ENCODE peak calls at places on chromosomes 1 and 21, in eight cellular contexts. One of them, this sample, is unnamed. For H3K9me3, the result is how much of the 10 kb centered on the place peaks cover.

GRCh38 chr1:81689531-81689941 is 111.2 kb upstream of the ADGRL2 start:
- DNase-seq in cardiac muscle cell: no peak
- DNase-seq in MM.1S: no peak
- DNase-seq in psoas muscle: no peak
- DNase-seq in tibial artery: no peak
- DNase-seq in A549: no peak
- DNase-seq in adrenal gland: no peak
- DNase-seq in PC-3: peak
- DNase-seq in this sample: no peak

GRCh38 chr1:172627702-172628101 is 31.2 kb upstream of the FASLG start:
- DNase-seq in cardiac muscle cell: no peak
- DNase-seq in MM.1S: no peak
- DNase-seq in psoas muscle: no peak
- DNase-seq in tibial artery: no peak
- DNase-seq in A549: no peak
- DNase-seq in adrenal gland: no peak
- DNase-seq in PC-3: no peak
- DNase-seq in this sample: no peak

GRCh38 chr1:31425301-31426081 is 12.5 kb downstream of the SERINC2 start:
- DNase-seq in cardiac muscle cell: no peak
- DNase-seq in MM.1S: no peak
- DNase-seq in psoas muscle: no peak
- DNase-seq in tibial artery: no peak
- DNase-seq in A549: no peak
- DNase-seq in adrenal gland: no peak
- DNase-seq in PC-3: no peak
- DNase-seq in this sample: no peak

GRCh38 chr1:45621895-45622266 is 2.0 kb downstream of the CCDC17 start:
- DNase-seq in cardiac muscle cell: no peak
- DNase-seq in MM.1S: no peak
- DNase-seq in psoas muscle: no peak
- DNase-seq in tibial artery: no peak
- DNase-seq in A549: no peak
- DNase-seq in adrenal gland: no peak
- DNase-seq in PC-3: no peak
- DNase-seq in this sample: no peak

GRCh38 chr1:180343931-180344406 is 113.9 kb downstream of the LHX4 start:
- DNase-seq in cardiac muscle cell: peak
- DNase-seq in MM.1S: peak
- DNase-seq in psoas muscle: peak
- DNase-seq in tibial artery: no peak
- DNase-seq in A549: no peak
- DNase-seq in adrenal gland: peak
- DNase-seq in PC-3: no peak
- DNase-seq in this sample: no peak

GRCh38 chr1:161185282-161185682 is 8.0 kb upstream of the B4GALT3 start:
- DNase-seq in cardiac muscle cell: no peak
- DNase-seq in MM.1S: peak
- DNase-seq in psoas muscle: peak
- DNase-seq in tibial artery: peak
- DNase-seq in A549: no peak
- DNase-seq in adrenal gland: peak
- DNase-seq in PC-3: no peak
- DNase-seq in this sample: no peak

GRCh38 chr1:61352845-61353435 is 270.6 kb downstream of the NFIA start:
- DNase-seq in cardiac muscle cell: no peak
- DNase-seq in MM.1S: no peak
- DNase-seq in psoas muscle: no peak
- DNase-seq in tibial artery: no peak
- DNase-seq in A549: no peak
- DNase-seq in adrenal gland: no peak
- DNase-seq in PC-3: no peak
- DNase-seq in this sample: no peak

GRCh38 chr1:167486090-167486824 is 32.1 kb downstream of the CD247 start:
- DNase-seq in cardiac muscle cell: no peak
- DNase-seq in MM.1S: no peak
- DNase-seq in psoas muscle: no peak
- DNase-seq in tibial artery: no peak
- DNase-seq in A549: no peak
- DNase-seq in adrenal gland: no peak
- DNase-seq in PC-3: no peak
- DNase-seq in this sample: no peak

GRCh38 chr1:81349194-81349965 is 451.4 kb upstream of the ADGRL2 start:
- DNase-seq in cardiac muscle cell: no peak
- DNase-seq in MM.1S: no peak
- DNase-seq in psoas muscle: no peak
- DNase-seq in tibial artery: no peak
- DNase-seq in A549: no peak
- DNase-seq in adrenal gland: no peak
- DNase-seq in PC-3: no peak
- DNase-seq in this sample: no peak

GRCh38 chr1:156675271-156675708 is 1.9 kb downstream of the NES start:
- DNase-seq in cardiac muscle cell: no peak
- DNase-seq in MM.1S: no peak
- DNase-seq in psoas muscle: peak
- DNase-seq in tibial artery: no peak
- DNase-seq in A549: no peak
- DNase-seq in adrenal gland: no peak
- DNase-seq in PC-3: no peak
- DNase-seq in this sample: no peak

GRCh38 chr1:178938959-178939317 is 68.1 kb upstream of the ANGPTL1 start:
- DNase-seq in cardiac muscle cell: no peak
- DNase-seq in MM.1S: no peak
- DNase-seq in psoas muscle: peak
- DNase-seq in tibial artery: peak
- DNase-seq in A549: no peak
- DNase-seq in adrenal gland: peak
- DNase-seq in PC-3: no peak
- DNase-seq in this sample: peak

GRCh38 chr1:37776946-37777516 is 12.1 kb upstream of the EPHA10 start:
- DNase-seq in cardiac muscle cell: no peak
- DNase-seq in MM.1S: no peak
- DNase-seq in psoas muscle: no peak
- DNase-seq in tibial artery: no peak
- DNase-seq in A549: no peak
- DNase-seq in adrenal gland: no peak
- DNase-seq in PC-3: no peak
- DNase-seq in this sample: no peak

GRCh38 chr1:41359211-41360073 is 1.8 kb upstream of the FOXO6 start:
- DNase-seq in cardiac muscle cell: no peak
- DNase-seq in MM.1S: no peak
- DNase-seq in psoas muscle: peak
- DNase-seq in tibial artery: peak
- DNase-seq in A549: no peak
- DNase-seq in adrenal gland: peak
- DNase-seq in PC-3: no peak
- DNase-seq in this sample: no peak

GRCh38 chr1:184559117-184559713 is 172.4 kb downstream of the C1orf21 start:
- DNase-seq in cardiac muscle cell: no peak
- DNase-seq in MM.1S: no peak
- DNase-seq in psoas muscle: no peak
- DNase-seq in tibial artery: no peak
- DNase-seq in A549: no peak
- DNase-seq in adrenal gland: no peak
- DNase-seq in PC-3: no peak
- DNase-seq in this sample: no peak

GRCh38 chr1:163875927-163876320 is 554.2 kb downstream of the NUF2 start:
- DNase-seq in cardiac muscle cell: no peak
- DNase-seq in MM.1S: no peak
- DNase-seq in psoas muscle: no peak
- DNase-seq in tibial artery: no peak
- DNase-seq in A549: no peak
- DNase-seq in adrenal gland: no peak
- DNase-seq in PC-3: no peak
- DNase-seq in this sample: no peak

GRCh38 chr1:244424649-244425334 is 26.9 kb downstream of the ADSS2 start:
- DNase-seq in cardiac muscle cell: no peak
- DNase-seq in MM.1S: no peak
- DNase-seq in psoas muscle: no peak
- DNase-seq in tibial artery: no peak
- DNase-seq in A549: no peak
- DNase-seq in adrenal gland: no peak
- DNase-seq in PC-3: no peak
- DNase-seq in this sample: no peak

GRCh38 chr1:21490774-21491482 is 18.3 kb upstream of the ALPL start:
- DNase-seq in cardiac muscle cell: no peak
- DNase-seq in MM.1S: peak
- DNase-seq in psoas muscle: no peak
- DNase-seq in tibial artery: no peak
- DNase-seq in A549: peak
- DNase-seq in adrenal gland: peak
- DNase-seq in PC-3: peak
- DNase-seq in this sample: no peak

GRCh38 chr1:220791287-220791686 is 4.6 kb downstream of the MTARC1 start:
- DNase-seq in cardiac muscle cell: no peak
- DNase-seq in MM.1S: no peak
- DNase-seq in psoas muscle: no peak
- DNase-seq in tibial artery: no peak
- DNase-seq in A549: no peak
- DNase-seq in adrenal gland: peak
- DNase-seq in PC-3: no peak
- DNase-seq in this sample: no peak

GRCh38 chr1:45543599-45544417 is 6.8 kb upstream of the AKR1A1 start:
- DNase-seq in cardiac muscle cell: peak
- DNase-seq in MM.1S: peak
- DNase-seq in psoas muscle: peak
- DNase-seq in tibial artery: peak
- DNase-seq in A549: no peak
- DNase-seq in adrenal gland: peak
- DNase-seq in PC-3: no peak
- DNase-seq in this sample: no peak

GRCh38 chr1:67019600-67020136 is 34.3 kb downstream of the SLC35D1 start:
- DNase-seq in cardiac muscle cell: peak
- DNase-seq in MM.1S: no peak
- DNase-seq in psoas muscle: no peak
- DNase-seq in tibial artery: no peak
- DNase-seq in A549: no peak
- DNase-seq in adrenal gland: no peak
- DNase-seq in PC-3: no peak
- DNase-seq in this sample: no peak

GRCh38 chr1:208113036-208113435 is 131.1 kb downstream of the PLXNA2 start:
- DNase-seq in cardiac muscle cell: no peak
- DNase-seq in MM.1S: no peak
- DNase-seq in psoas muscle: no peak
- DNase-seq in tibial artery: no peak
- DNase-seq in A549: no peak
- DNase-seq in adrenal gland: no peak
- DNase-seq in PC-3: no peak
- DNase-seq in this sample: no peak

GRCh38 chr1:152153996-152154395 is 5.0 kb downstream of the RPTN start:
- DNase-seq in cardiac muscle cell: no peak
- DNase-seq in MM.1S: no peak
- DNase-seq in psoas muscle: no peak
- DNase-seq in tibial artery: no peak
- DNase-seq in A549: no peak
- DNase-seq in adrenal gland: no peak
- DNase-seq in PC-3: no peak
- DNase-seq in this sample: no peak

GRCh38 chr1:152164542-152165136 is 5.6 kb upstream of the RPTN start:
- DNase-seq in cardiac muscle cell: no peak
- DNase-seq in MM.1S: no peak
- DNase-seq in psoas muscle: no peak
- DNase-seq in tibial artery: no peak
- DNase-seq in A549: no peak
- DNase-seq in adrenal gland: no peak
- DNase-seq in PC-3: peak
- DNase-seq in this sample: no peak

GRCh38 chr1:152162826-152163463 is 3.9 kb upstream of the RPTN start:
- DNase-seq in cardiac muscle cell: no peak
- DNase-seq in MM.1S: no peak
- DNase-seq in psoas muscle: no peak
- DNase-seq in tibial artery: no peak
- DNase-seq in A549: peak
- DNase-seq in adrenal gland: no peak
- DNase-seq in PC-3: peak
- DNase-seq in this sample: no peak

GRCh38 chr1:152160553-152160952 is 1.5 kb upstream of the RPTN start:
- DNase-seq in cardiac muscle cell: no peak
- DNase-seq in MM.1S: no peak
- DNase-seq in psoas muscle: no peak
- DNase-seq in tibial artery: no peak
- DNase-seq in A549: no peak
- DNase-seq in adrenal gland: no peak
- DNase-seq in PC-3: no peak
- DNase-seq in this sample: no peak

GRCh38 chr1:152159144-152159543 is at the start of gene RPTN:
- DNase-seq in cardiac muscle cell: no peak
- DNase-seq in MM.1S: no peak
- DNase-seq in psoas muscle: no peak
- DNase-seq in tibial artery: no peak
- DNase-seq in A549: no peak
- DNase-seq in adrenal gland: no peak
- DNase-seq in PC-3: peak
- DNase-seq in this sample: no peak
- H3K9me3 ChIP-seq in cardiac muscle cell: under half
- H3K9me3 ChIP-seq in MM.1S: under half
- H3K9me3 ChIP-seq in psoas muscle: under half
- H3K9me3 ChIP-seq in tibial artery: under half
- H3K9me3 ChIP-seq in A549: under half
- H3K9me3 ChIP-seq in adrenal gland: under half
- H3K9me3 ChIP-seq in PC-3: under half
- H3K9me3 ChIP-seq in this sample: under half

GRCh38 chr1:154911691-154912550 is 24.6 kb downstream of the PMVK start:
- DNase-seq in cardiac muscle cell: no peak
- DNase-seq in MM.1S: no peak
- DNase-seq in psoas muscle: no peak
- DNase-seq in tibial artery: no peak
- DNase-seq in A549: no peak
- DNase-seq in adrenal gland: no peak
- DNase-seq in PC-3: no peak
- DNase-seq in this sample: no peak
- H3K9me3 ChIP-seq in cardiac muscle cell: under half
- H3K9me3 ChIP-seq in MM.1S: under half
- H3K9me3 ChIP-seq in psoas muscle: under half
- H3K9me3 ChIP-seq in tibial artery: under half
- H3K9me3 ChIP-seq in A549: under half
- H3K9me3 ChIP-seq in adrenal gland: under half
- H3K9me3 ChIP-seq in PC-3: under half
- H3K9me3 ChIP-seq in this sample: under half

DNA sequence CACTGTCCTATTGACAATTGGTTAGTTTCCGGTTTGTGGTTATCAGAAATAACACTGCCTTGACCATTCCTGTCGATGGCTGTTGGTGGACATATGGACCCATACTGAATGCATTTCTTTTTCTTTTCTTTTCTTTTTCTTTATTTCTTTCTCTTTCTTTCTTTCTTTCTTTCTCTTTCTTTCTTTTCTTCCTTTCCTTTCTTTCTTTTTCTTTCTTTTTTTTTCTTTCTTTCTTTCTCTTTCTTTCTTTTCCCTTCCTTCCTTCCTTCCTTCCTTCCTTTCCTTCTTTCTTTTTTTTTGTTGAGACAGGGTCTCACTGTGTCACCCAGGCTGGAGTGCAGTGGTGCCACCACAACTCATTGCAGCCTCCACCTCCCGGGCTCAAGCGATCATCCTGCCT is 24.4 kb downstream of the RIPPLY3 start:
- DNase-seq in cardiac muscle cell: no peak
- DNase-seq in MM.1S: no peak
- DNase-seq in psoas muscle: no peak
- DNase-seq in tibial artery: no peak
- DNase-seq in A549: no peak
- DNase-seq in adrenal gland: no peak
- DNase-seq in PC-3: no peak
- DNase-seq in this sample: no peak
- H3K9me3 ChIP-seq in cardiac muscle cell: under half
- H3K9me3 ChIP-seq in MM.1S: under half
- H3K9me3 ChIP-seq in psoas muscle: under half
- H3K9me3 ChIP-seq in tibial artery: under half
- H3K9me3 ChIP-seq in A549: under half
- H3K9me3 ChIP-seq in adrenal gland: under half
- H3K9me3 ChIP-seq in PC-3: under half
- H3K9me3 ChIP-seq in this sample: under half

GRCh38 chr1:248613742-248614141 is 16.2 kb upstream of the OR2T10 start:
- DNase-seq in cardiac muscle cell: no peak
- DNase-seq in MM.1S: peak
- DNase-seq in psoas muscle: no peak
- DNase-seq in tibial artery: no peak
- DNase-seq in A549: no peak
- DNase-seq in adrenal gland: no peak
- DNase-seq in PC-3: no peak
- DNase-seq in this sample: no peak
- H3K9me3 ChIP-seq in cardiac muscle cell: under half
- H3K9me3 ChIP-seq in MM.1S: under half
- H3K9me3 ChIP-seq in psoas muscle: under half
- H3K9me3 ChIP-seq in tibial artery: under half
- H3K9me3 ChIP-seq in A549: under half
- H3K9me3 ChIP-seq in adrenal gland: under half
- H3K9me3 ChIP-seq in PC-3: under half
- H3K9me3 ChIP-seq in this sample: under half

This sample was measured in thoracic aorta.